ENCODE peak calls at places on chromosomes 5 and 9, in six cellular contexts. B, T, Q, O, Z and Y are unnamed samples.

GRCh38 chr5:56669534-56670483 is 145.5 kb upstream of the MAP3K1 start:
- DNase-seq in T (peak), O (no peak), Q (peak), Z (peak), B (peak), Y (no peak)

GRCh38 chr5:116494784-116495480 is 79.7 kb downstream of the SEMA6A start:
- DNase-seq in O (no peak), Z (no peak), T (no peak), Q (no peak), B (no peak), Y (no peak)

GRCh38 chr9:90805006-90805993 is 3.7 kb downstream of the SYK start:
- DNase-seq in Q (no peak), T (no peak), Z (no peak), O (no peak), B (no peak), Y (no peak)

GRCh38 chr9:114033397-114034103 is 44.5 kb downstream of the AMBP start:
- DNase-seq in O (peak), B (no peak), T (no peak), Q (peak), Z (peak), Y (peak)

GRCh38 chr9:85466834-85467233 is 274.9 kb downstream of the AGTPBP1 start:
- DNase-seq in T (no peak), B (no peak), Q (no peak), O (no peak), Z (no peak), Y (no peak)

GRCh38 chr5:175870820-175871447 is 444 bp upstream of the CPLX2 start:
- DNase-seq in Z (no peak), O (peak), T (no peak), B (no peak), Q (no peak), Y (no peak)

GRCh38 chr5:113331201-113331551 is 103.6 kb downstream of the TSSK1B start:
- DNase-seq in Z (no peak), B (no peak), O (no peak), T (no peak), Q (no peak), Y (no peak)

GRCh38 chr9:71647094-71647591 is 121.2 kb downstream of the CEMIP2 start:
- DNase-seq in Z (peak), Q (peak), T (no peak), B (no peak), O (peak), Y (no peak)

GRCh38 chr5:150081541-150082283 is 4.6 kb downstream of the CSF1R start:
- DNase-seq in Z (peak), B (no peak), T (no peak), Q (no peak), O (no peak), Y (no peak)

GRCh38 chr5:61234019-61234418 is 71.8 kb upstream of the SMIM15 start:
- DNase-seq in B (no peak), Z (no peak), Q (no peak), T (no peak), O (no peak), Y (no peak)

GRCh38 chr9:69079186-69079585 is 43.6 kb downstream of the FXN start:
- DNase-seq in O (no peak), T (no peak), Q (no peak), B (no peak), Z (no peak), Y (no peak)